ENCODE peak calls at places on chromosomes 2 and 18, in eight cellular contexts. One of them, this sample, is unnamed.

GRCh38 chr2:31578316-31578715 is 2.4 kb downstream of the SRD5A2 start:
- DNase-seq in K562: no peak
- DNase-seq in HTR-8/SVneo: no peak
- DNase-seq in BJ: no peak
- DNase-seq in lower lobe of right lung: no peak
- DNase-seq in fibroblast of mammary gland: no peak
- DNase-seq in Calu3: no peak
- DNase-seq in effector memory CD8-positive, alpha-beta T cell: no peak
- DNase-seq in this sample: no peak

GRCh38 chr18:49955263-49955662 is 141.9 kb upstream of the ACAA2 start:
- DNase-seq in fibroblast of mammary gland: no peak
- DNase-seq in effector memory CD8-positive, alpha-beta T cell: no peak
- DNase-seq in Calu3: no peak
- DNase-seq in HTR-8/SVneo: no peak
- DNase-seq in lower lobe of right lung: no peak
- DNase-seq in K562: no peak
- DNase-seq in BJ: no peak
- DNase-seq in this sample: no peak

GRCh38 chr2:95277246-95277906 is 3.1 kb downstream of the PROM2 start:
- DNase-seq in HTR-8/SVneo: peak; percentile 42
- DNase-seq in fibroblast of mammary gland: no peak
- DNase-seq in Calu3: no peak
- DNase-seq in K562: peak; percentile 45
- DNase-seq in BJ: no peak
- DNase-seq in lower lobe of right lung: peak; percentile 53
- DNase-seq in effector memory CD8-positive, alpha-beta T cell: no peak
- DNase-seq in this sample: peak; percentile 83

GRCh38 chr2:232235716-232236115 is 142.8 kb upstream of the ALPP start:
- DNase-seq in fibroblast of mammary gland: no peak
- DNase-seq in Calu3: no peak
- DNase-seq in BJ: no peak
- DNase-seq in HTR-8/SVneo: no peak
- DNase-seq in K562: no peak
- DNase-seq in lower lobe of right lung: no peak
- DNase-seq in effector memory CD8-positive, alpha-beta T cell: no peak
- DNase-seq in this sample: no peak

GRCh38 chr2:109410021-109410815 is 203.5 kb downstream of the SEPTIN10 start:
- DNase-seq in Calu3: no peak
- DNase-seq in BJ: no peak
- DNase-seq in HTR-8/SVneo: no peak
- DNase-seq in K562: no peak
- DNase-seq in fibroblast of mammary gland: peak; percentile 64
- DNase-seq in lower lobe of right lung: no peak
- DNase-seq in effector memory CD8-positive, alpha-beta T cell: no peak
- DNase-seq in this sample: no peak

GRCh38 chr2:232030229-232030628 is 68.7 kb downstream of the DIS3L2 start:
- DNase-seq in K562: no peak
- DNase-seq in BJ: no peak
- DNase-seq in HTR-8/SVneo: no peak
- DNase-seq in fibroblast of mammary gland: no peak
- DNase-seq in Calu3: no peak
- DNase-seq in lower lobe of right lung: no peak
- DNase-seq in effector memory CD8-positive, alpha-beta T cell: no peak
- DNase-seq in this sample: no peak

GRCh38 chr18:79947054-79947755 is 4.2 kb downstream of the SLC66A2 start:
- DNase-seq in effector memory CD8-positive, alpha-beta T cell: no peak
- DNase-seq in K562: no peak
- DNase-seq in Calu3: no peak
- DNase-seq in fibroblast of mammary gland: peak; percentile 19
- DNase-seq in HTR-8/SVneo: no peak
- DNase-seq in lower lobe of right lung: peak; percentile 64
- DNase-seq in BJ: no peak
- DNase-seq in this sample: peak; percentile 65

GRCh38 chr18:13618760-13619438 is 107.5 kb downstream of the FAM210A start:
- DNase-seq in lower lobe of right lung: no peak
- DNase-seq in K562: no peak
- DNase-seq in HTR-8/SVneo: no peak
- DNase-seq in fibroblast of mammary gland: no peak
- DNase-seq in Calu3: no peak
- DNase-seq in effector memory CD8-positive, alpha-beta T cell: no peak
- DNase-seq in BJ: no peak
- DNase-seq in this sample: peak; percentile 27

GRCh38 chr2:85430780-85431601 is 12.5 kb downstream of the SH2D6 start:
- DNase-seq in fibroblast of mammary gland: no peak
- DNase-seq in effector memory CD8-positive, alpha-beta T cell: no peak
- DNase-seq in K562: no peak
- DNase-seq in Calu3: no peak
- DNase-seq in HTR-8/SVneo: no peak
- DNase-seq in BJ: no peak
- DNase-seq in lower lobe of right lung: no peak
- DNase-seq in this sample: peak; percentile 82

GRCh38 chr2:62661263-62661635 is 44.3 kb upstream of the EHBP1 start:
- DNase-seq in effector memory CD8-positive, alpha-beta T cell: no peak
- DNase-seq in K562: no peak
- DNase-seq in HTR-8/SVneo: no peak
- DNase-seq in lower lobe of right lung: no peak
- DNase-seq in fibroblast of mammary gland: no peak
- DNase-seq in Calu3: no peak
- DNase-seq in BJ: no peak
- DNase-seq in this sample: no peak

GRCh38 chr2:67790622-67791021 is 272.2 kb downstream of the C1D start:
- DNase-seq in Calu3: no peak
- DNase-seq in fibroblast of mammary gland: peak; percentile 91
- DNase-seq in HTR-8/SVneo: peak; percentile 13
- DNase-seq in K562: no peak
- DNase-seq in BJ: peak; percentile 76
- DNase-seq in lower lobe of right lung: no peak
- DNase-seq in effector memory CD8-positive, alpha-beta T cell: no peak
- DNase-seq in this sample: no peak

GRCh38 chr2:28591711-28592365 is 96.0 kb downstream of the PLB1 start:
- DNase-seq in Calu3: no peak
- DNase-seq in K562: no peak
- DNase-seq in lower lobe of right lung: no peak
- DNase-seq in fibroblast of mammary gland: no peak
- DNase-seq in effector memory CD8-positive, alpha-beta T cell: no peak
- DNase-seq in HTR-8/SVneo: no peak
- DNase-seq in BJ: no peak
- DNase-seq in this sample: peak; percentile 47

GRCh38 chr2:3160751-3161330 is 216.8 kb downstream of the EIPR1 start:
- DNase-seq in K562: no peak
- DNase-seq in fibroblast of mammary gland: peak; percentile 15
- DNase-seq in HTR-8/SVneo: no peak
- DNase-seq in Calu3: no peak
- DNase-seq in effector memory CD8-positive, alpha-beta T cell: no peak
- DNase-seq in lower lobe of right lung: no peak
- DNase-seq in BJ: no peak
- DNase-seq in this sample: no peak